ENCODE peak calls at places on chromosome 5, in five cellular contexts. One of them, this sample, is unnamed.

GRCh38 chr5:152288917-152289595 is 116.0 kb downstream of the NMUR2 start:
- ATAC-seq in aorta: peak; percentile 41
- ATAC-seq in Right ventricle myocardium superior: peak; percentile 42
- ATAC-seq in A549: no peak
- ATAC-seq in T-helper 17 cell: no peak
- ATAC-seq in this sample: no peak

GRCh38 chr5:14556015-14556414 is 25.6 kb upstream of the OTULINL start:
- ATAC-seq in A549: no peak
- ATAC-seq in aorta: no peak
- ATAC-seq in Right ventricle myocardium superior: no peak
- ATAC-seq in T-helper 17 cell: no peak
- ATAC-seq in this sample: no peak

GRCh38 chr5:73418244-73418691 is 30.3 kb downstream of the FOXD1 start:
- ATAC-seq in A549: no peak
- ATAC-seq in aorta: peak; percentile 73
- ATAC-seq in Right ventricle myocardium superior: no peak
- ATAC-seq in T-helper 17 cell: no peak
- ATAC-seq in this sample: no peak

GRCh38 chr5:126499742-126500396 is 76.7 kb downstream of the GRAMD2B start:
- ATAC-seq in Right ventricle myocardium superior: no peak
- ATAC-seq in aorta: no peak
- ATAC-seq in A549: peak; percentile 44
- ATAC-seq in T-helper 17 cell: peak; percentile 72
- ATAC-seq in this sample: no peak

GRCh38 chr5:548256-548655 is 24.0 kb upstream of the SLC9A3 start:
- ATAC-seq in Right ventricle myocardium superior: no peak
- ATAC-seq in T-helper 17 cell: no peak
- ATAC-seq in aorta: no peak
- ATAC-seq in A549: peak; percentile 22
- ATAC-seq in this sample: no peak

GRCh38 chr5:58980890-58981289 is 398.0 kb downstream of the RAB3C start:
- ATAC-seq in A549: no peak
- ATAC-seq in aorta: no peak
- ATAC-seq in Right ventricle myocardium superior: no peak
- ATAC-seq in T-helper 17 cell: no peak
- ATAC-seq in this sample: no peak

GRCh38 chr5:173056783-173057061 is 570 bp downstream of the CREBRF start:
- ATAC-seq in A549: peak; percentile 74
- ATAC-seq in Right ventricle myocardium superior: peak; percentile 84
- ATAC-seq in T-helper 17 cell: peak; percentile 59
- ATAC-seq in aorta: peak; percentile 87
- ATAC-seq in this sample: peak; percentile 71

GRCh38 chr5:73663860-73664240 is 37.9 kb downstream of the ARHGEF28 start:
- ATAC-seq in A549: peak; percentile 60
- ATAC-seq in T-helper 17 cell: no peak
- ATAC-seq in aorta: no peak
- ATAC-seq in Right ventricle myocardium superior: no peak
- ATAC-seq in this sample: no peak

GRCh38 chr5:119055267-119055666 is 15.6 kb upstream of the DMXL1 start:
- ATAC-seq in aorta: no peak
- ATAC-seq in A549: no peak
- ATAC-seq in T-helper 17 cell: no peak
- ATAC-seq in Right ventricle myocardium superior: no peak
- ATAC-seq in this sample: no peak

GRCh38 chr5:138330813-138331448 is 673 bp downstream of the CDC25C start:
- ATAC-seq in Right ventricle myocardium superior: no peak
- ATAC-seq in A549: peak; percentile 13
- ATAC-seq in T-helper 17 cell: no peak
- ATAC-seq in aorta: no peak
- ATAC-seq in this sample: no peak

GRCh38 chr5:106106384-106106783 is 1564.4 kb downstream of the EFNA5 start:
- ATAC-seq in aorta: no peak
- ATAC-seq in Right ventricle myocardium superior: no peak
- ATAC-seq in T-helper 17 cell: no peak
- ATAC-seq in A549: no peak
- ATAC-seq in this sample: no peak

GRCh38 chr5:127936439-127936972 is 147.1 kb upstream of the SLC12A2 start:
- ATAC-seq in T-helper 17 cell: no peak
- ATAC-seq in A549: no peak
- ATAC-seq in aorta: no peak
- ATAC-seq in Right ventricle myocardium superior: no peak
- ATAC-seq in this sample: no peak

GRCh38 chr5:57497733-57498132 is 15.1 kb upstream of the ACTBL2 start:
- ATAC-seq in A549: no peak
- ATAC-seq in Right ventricle myocardium superior: no peak
- ATAC-seq in T-helper 17 cell: no peak
- ATAC-seq in aorta: no peak
- ATAC-seq in this sample: no peak

GRCh38 chr5:61055434-61056006 is 106.7 kb downstream of the SMIM15 start:
- ATAC-seq in A549: peak; percentile 71
- ATAC-seq in aorta: no peak
- ATAC-seq in Right ventricle myocardium superior: peak; percentile 41
- ATAC-seq in T-helper 17 cell: peak; percentile 33
- ATAC-seq in this sample: no peak

GRCh38 chr5:36928947-36929346 is 52.4 kb downstream of the NIPBL start:
- ATAC-seq in aorta: no peak
- ATAC-seq in T-helper 17 cell: peak; percentile 36
- ATAC-seq in A549: peak; percentile 30
- ATAC-seq in Right ventricle myocardium superior: no peak
- ATAC-seq in this sample: no peak

GRCh38 chr5:68709229-68709628 is 384.6 kb upstream of the SLC30A5 start:
- ATAC-seq in Right ventricle myocardium superior: peak; percentile 92
- ATAC-seq in aorta: no peak
- ATAC-seq in T-helper 17 cell: no peak
- ATAC-seq in A549: no peak
- ATAC-seq in this sample: no peak